ENCODE peak calls at places on chromosomes 1 and 21, in five cellular contexts. D, N, T, U and Z are unnamed samples.

GRCh38 chr1:64545118-64545916 is 75.4 kb downstream of the CACHD1 start:
- DNase-seq in D (no peak), N (no peak), T (no peak), U (no peak), Z (no peak)

GRCh38 chr1:205975387-205975998 is 27.7 kb downstream of the RAB7B start:
- DNase-seq in D (no peak), N (no peak), T (no peak), U (no peak), Z (no peak)

GRCh38 chr1:12031039-12031980 is 12.0 kb downstream of the MIIP start:
- DNase-seq in D (peak), N (no peak), T (no peak), U (peak), Z (no peak)

GRCh38 chr21:38470762-38471161 is 27.5 kb downstream of the ERG start:
- DNase-seq in D (no peak), N (no peak), T (no peak), U (peak), Z (no peak)

GRCh38 chr1:1758692-1759455 is 19.4 kb downstream of the NADK start:
- DNase-seq in D (peak), N (no peak), T (no peak), U (no peak), Z (no peak)

GRCh38 chr1:109151146-109151545 is 37.2 kb downstream of the ELAPOR1 start:
- DNase-seq in D (peak), N (no peak), T (no peak), U (peak), Z (no peak)

GRCh38 chr1:115364044-115364775 is 26.2 kb upstream of the NGF start:
- DNase-seq in D (no peak), N (no peak), T (peak), U (no peak), Z (peak)

GRCh38 chr1:1788646-1789431 is 10.6 kb upstream of the NADK start:
- DNase-seq in D (peak), N (no peak), T (no peak), U (peak), Z (no peak)

GRCh38 chr1:2918441-2918840 is 102.8 kb upstream of the ACTRT2 start:
- DNase-seq in D (no peak), N (no peak), T (no peak), U (no peak), Z (no peak)

GRCh38 chr1:174791863-174792262 is 207.9 kb upstream of the CACYBP start:
- DNase-seq in D (no peak), N (no peak), T (no peak), U (no peak), Z (no peak)

GRCh38 chr1:147622731-147623130 is 47.6 kb downstream of the ACP6 start:
- DNase-seq in D (no peak), N (no peak), T (no peak), U (peak), Z (no peak)

GRCh38 chr1:2462819-2463218 is 13.3 kb upstream of the PLCH2 start:
- DNase-seq in D (no peak), N (no peak), T (no peak), U (no peak), Z (no peak)

GRCh38 chr1:1452882-1453281 is 3.4 kb downstream of the ATAD3C start:
- DNase-seq in D (no peak), N (no peak), T (no peak), U (no peak), Z (no peak)

GRCh38 chr1:166132496-166132895 is 34.3 kb downstream of the FAM78B start:
- DNase-seq in D (no peak), N (no peak), T (no peak), U (no peak), Z (no peak)

GRCh38 chr1:55213029-55213884 is 1.9 kb downstream of the USP24 start:
- DNase-seq in D (no peak), N (no peak), T (no peak), U (no peak), Z (no peak)

GRCh38 chr1:245154429-245155185 is at the start of gene KIF26B:
- DNase-seq in D (peak), N (no peak), T (no peak), U (peak), Z (no peak)

GRCh38 chr1:93692983-93693591 is 11.4 kb upstream of the BCAR3 start:
- DNase-seq in D (no peak), N (no peak), T (no peak), U (peak), Z (no peak)

GRCh38 chr1:58779837-58780585 is 3.8 kb downstream of the JUN start:
- DNase-seq in D (peak), N (no peak), T (no peak), U (peak), Z (no peak)

GRCh38 chr1:155207578-155208405 is at the start of gene THBS3:
- DNase-seq in D (peak), N (no peak), T (no peak), U (no peak), Z (no peak)

GRCh38 chr1:7885513-7886298 is 32.8 kb upstream of the UTS2 start:
- DNase-seq in D (peak), N (no peak), T (no peak), U (no peak), Z (no peak)

GRCh38 chr1:219498666-219499065 is 114.2 kb downstream of the ZC3H11B start:
- DNase-seq in D (peak), N (no peak), T (peak), U (peak), Z (peak)

GRCh38 chr1:27659497-27660299 is 12.3 kb downstream of the IFI6 start:
- DNase-seq in D (peak), N (peak), T (no peak), U (peak), Z (no peak)

GRCh38 chr21:45471229-45472052 is 66.5 kb downstream of the COL18A1 start:
- DNase-seq in D (peak), N (no peak), T (peak), U (peak), Z (peak)

GRCh38 chr21:45498646-45499000 is 43.6 kb downstream of the SLC19A1 start:
- DNase-seq in D (no peak), N (no peak), T (no peak), U (no peak), Z (no peak)

GRCh38 chr1:17188889-17189631 is 15.9 kb upstream of the PADI1 start:
- DNase-seq in D (no peak), N (peak), T (no peak), U (no peak), Z (no peak)

GRCh38 chr1:41806472-41807155 is 112.1 kb downstream of the HIVEP3 start:
- DNase-seq in D (no peak), N (no peak), T (no peak), U (no peak), Z (no peak)

GRCh38 chr1:6099787-6100765 is 54.4 kb downstream of the KCNAB2 start:
- DNase-seq in D (peak), N (no peak), T (no peak), U (no peak), Z (no peak)

GRCh38 chr1:182787002-182787324 is 2.6 kb upstream of the NPL start:
- DNase-seq in D (no peak), N (no peak), T (no peak), U (no peak), Z (no peak)

GRCh38 chr1:149845416-149845815 is 54.0 kb upstream of the BOLA1 start:
- DNase-seq in D (peak), N (no peak), T (no peak), U (no peak), Z (no peak)

GRCh38 chr1:203291201-203292096 is 13.9 kb upstream of the BTG2 start:
- DNase-seq in D (peak), N (no peak), T (no peak), U (no peak), Z (no peak)

GRCh38 chr1:206631085-206631509 is 4.2 kb upstream of the DYRK3 start:
- DNase-seq in D (peak), N (no peak), T (peak), U (peak), Z (no peak)

GRCh38 chr21:26169061-26169610 is 1.4 kb downstream of the APP start:
- DNase-seq in D (peak), N (no peak), T (no peak), U (peak), Z (no peak)

GRCh38 chr1:96927125-96927524 is 205.5 kb downstream of the PTBP2 start:
- DNase-seq in D (no peak), N (no peak), T (no peak), U (peak), Z (no peak)

GRCh38 chr1:176541663-176542062 is 78.7 kb downstream of the PAPPA2 start:
- DNase-seq in D (no peak), N (no peak), T (no peak), U (no peak), Z (no peak)

GRCh38 chr1:175504875-175505555 is 238.4 kb downstream of the TNR start:
- DNase-seq in D (no peak), N (no peak), T (no peak), U (no peak), Z (no peak)

GRCh38 chr21:36757246-36757645 is 58.3 kb downstream of the SIM2 start:
- DNase-seq in D (no peak), N (no peak), T (no peak), U (no peak), Z (no peak)

GRCh38 chr1:12208271-12208670 is 21.6 kb upstream of the VPS13D start:
- DNase-seq in D (no peak), N (no peak), T (no peak), U (no peak), Z (no peak)

GRCh38 chr1:167221126-167221803 is 579 bp downstream of the POU2F1 start:
- DNase-seq in D (peak), N (no peak), T (no peak), U (no peak), Z (no peak)

GRCh38 chr1:167220537-167221125 is at the start of gene POU2F1:
- DNase-seq in D (peak), N (peak), T (peak), U (peak), Z (peak)

GRCh38 chr1:167219194-167219593 is 1.5 kb upstream of the POU2F1 start:
- DNase-seq in D (no peak), N (no peak), T (no peak), U (no peak), Z (no peak)

GRCh38 chr1:167221804-167222610 is 1.3 kb downstream of the POU2F1 start:
- DNase-seq in D (peak), N (no peak), T (no peak), U (peak), Z (peak)

DNA sequence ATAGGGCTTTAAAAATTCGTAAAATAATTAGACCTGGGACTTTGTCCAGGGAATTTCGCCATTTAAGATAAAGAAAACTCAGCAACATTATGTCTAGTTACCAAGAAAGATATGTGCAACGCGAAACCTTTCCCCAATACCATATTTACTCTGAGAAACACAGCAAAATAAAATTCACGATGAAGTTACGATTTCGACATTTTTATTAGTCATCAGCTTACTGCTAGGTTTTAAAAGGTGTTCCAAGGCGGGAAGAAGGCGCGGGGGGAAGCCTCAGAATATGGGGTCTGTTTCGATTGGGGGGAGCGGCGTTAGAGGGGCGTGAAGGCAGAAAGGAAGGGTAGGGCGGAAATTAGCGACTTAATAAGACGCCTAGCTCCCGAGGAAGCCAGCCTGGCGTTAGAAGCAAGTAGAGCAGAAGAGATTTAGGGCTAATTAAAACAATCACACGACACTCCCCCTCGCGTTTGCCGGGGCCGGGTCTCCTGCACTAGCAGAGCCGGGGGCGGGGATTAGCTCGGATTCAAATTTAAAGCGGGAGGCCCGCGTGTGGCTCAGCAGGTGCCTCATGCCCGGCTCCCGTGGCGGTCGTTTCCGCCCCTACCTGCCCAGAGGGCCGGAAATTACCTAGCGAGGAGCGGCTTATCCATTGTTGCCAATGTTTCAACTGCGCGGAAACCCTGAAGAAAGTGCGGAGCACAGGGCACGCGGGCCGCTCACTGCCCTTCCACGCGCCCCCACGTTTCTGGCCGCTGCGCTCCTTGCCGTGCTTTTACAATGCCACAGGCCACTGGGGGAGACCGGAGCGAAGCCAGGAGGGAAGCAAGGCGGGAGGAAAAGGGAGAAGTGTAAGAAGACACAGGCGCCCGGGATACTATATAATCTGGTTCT is 795 bp upstream of the POU2F1 start:
- DNase-seq in D (peak), N (peak), T (no peak), U (peak), Z (no peak)
- TF ChIP-seq CTCF in D (no peak), N (peak), T (no peak), U (no peak), Z (no peak)

GRCh38 chr1:110309768-110310167 is 29.4 kb upstream of the RBM15 start:
- DNase-seq in D (no peak), N (no peak), T (peak), U (peak), Z (no peak)

GRCh38 chr1:110308247-110308646 is 30.9 kb upstream of the RBM15 start:
- DNase-seq in D (no peak), N (no peak), T (peak), U (peak), Z (no peak)

GRCh38 chr1:110310300-110310699 is 28.9 kb upstream of the RBM15 start:
- DNase-seq in D (no peak), N (no peak), T (no peak), U (no peak), Z (no peak)

GRCh38 chr1:110309139-110309538 is 30.0 kb upstream of the RBM15 start:
- DNase-seq in D (no peak), N (no peak), T (no peak), U (peak), Z (no peak)

GRCh38 chr1:110312188-110313121 is 26.7 kb upstream of the RBM15 start:
- DNase-seq in D (peak), N (peak), T (peak), U (peak), Z (peak)
- TF ChIP-seq CTCF in D (peak), N (peak), T (peak), U (peak), Z (peak)

DNA sequence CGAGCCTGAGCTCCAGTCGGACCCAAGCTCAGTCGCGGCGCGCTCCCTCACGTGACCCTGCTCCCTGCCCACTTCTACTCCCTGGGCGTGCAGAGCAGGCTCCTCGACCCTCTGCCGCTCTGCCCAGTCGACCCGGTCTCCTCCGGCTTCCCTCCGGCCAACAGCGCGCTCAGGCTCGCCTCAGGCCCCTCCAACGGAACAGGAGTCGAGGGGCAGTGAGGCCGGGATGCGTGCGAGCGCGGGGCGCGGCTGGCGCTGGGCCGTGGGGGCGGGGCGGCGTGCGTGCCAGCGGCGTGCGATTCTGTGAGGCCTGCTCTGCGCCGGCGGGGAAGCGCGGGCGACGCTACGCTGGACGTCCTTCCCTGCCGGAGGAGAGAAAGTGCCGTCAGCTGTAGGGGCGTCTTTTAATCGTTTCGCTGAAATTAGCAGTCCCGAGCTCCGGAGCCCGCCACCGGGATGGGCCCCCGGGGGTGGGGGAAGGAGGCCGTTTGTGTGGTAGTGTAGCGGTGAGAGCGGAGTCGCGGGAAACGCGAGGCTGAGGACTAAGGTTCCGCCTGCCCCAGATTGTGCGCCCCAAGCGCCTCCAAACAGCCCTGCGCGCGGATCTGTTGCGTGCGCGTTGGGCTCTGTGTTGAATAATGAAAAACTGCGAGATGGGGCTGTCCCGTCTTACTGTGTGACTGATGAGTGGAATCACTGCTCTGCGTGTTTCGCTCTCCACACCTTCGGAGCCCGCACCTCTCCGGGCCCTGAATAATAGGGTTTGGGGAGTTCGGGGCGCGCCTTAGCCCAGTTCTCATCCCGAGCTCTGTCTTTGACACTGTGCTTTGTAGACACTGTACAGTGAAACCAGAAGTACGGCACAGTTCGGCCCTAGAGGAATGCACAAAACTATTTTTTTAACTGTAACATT is at the start of gene ACBD6:
- DNase-seq in D (peak), N (peak), T (peak), U (peak), Z (peak)
- TF ChIP-seq CTCF in D (no peak), N (peak), T (peak), U (peak), Z (no peak)

GRCh38 chr1:156212833-156213643 is at the start of gene PMF1:
- DNase-seq in D (peak), N (peak), T (peak), U (peak), Z (peak)
- TF ChIP-seq CTCF in D (no peak), N (no peak), T (no peak), U (no peak), Z (no peak)

DNA sequence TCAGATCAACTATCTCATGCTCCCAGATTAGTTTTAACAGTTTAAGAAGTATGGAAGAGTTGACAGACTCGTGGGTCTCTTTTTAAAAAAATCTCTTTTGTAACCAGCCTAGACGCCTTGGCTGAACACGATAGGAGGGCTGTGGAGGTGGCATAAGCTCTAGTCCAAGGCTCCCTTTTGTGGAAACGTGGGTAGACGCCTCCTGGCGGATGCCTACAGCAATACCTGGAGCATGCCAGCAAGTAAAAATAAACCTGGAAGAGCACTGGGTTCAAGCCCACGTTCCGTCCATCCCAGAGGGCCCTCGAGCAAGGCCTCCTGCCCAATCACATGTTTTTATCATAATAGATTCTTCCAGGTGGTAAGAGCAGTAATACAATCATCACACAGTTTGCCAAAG is 87.9 kb downstream of the RGS7 start:
- DNase-seq in D (no peak), N (no peak), T (no peak), U (peak), Z (no peak)
- TF ChIP-seq CTCF in D (no peak), N (no peak), T (peak), U (peak), Z (no peak)